ENCODE peak calls at places on chromosome 3, in six cellular contexts. One of them, this sample, is unnamed.

GRCh38 chr3:120858501-120858900 is 49.5 kb upstream of the STXBP5L start:
- DNase-seq in CD8-positive, alpha-beta memory T cell: no peak
- DNase-seq in CD8-positive, alpha-beta T cell: no peak
- DNase-seq in ELR: peak
- DNase-seq in HFFc6: peak
- DNase-seq in naive thymus-derived CD4-positive, alpha-beta T cell: no peak
- DNase-seq in this sample: no peak

GRCh38 chr3:124569761-124570160 is 160.5 kb upstream of the UMPS start:
- DNase-seq in naive thymus-derived CD4-positive, alpha-beta T cell: no peak
- DNase-seq in CD8-positive, alpha-beta T cell: no peak
- DNase-seq in ELR: no peak
- DNase-seq in CD8-positive, alpha-beta memory T cell: no peak
- DNase-seq in HFFc6: no peak
- DNase-seq in this sample: no peak

GRCh38 chr3:100277255-100277800 is 16.5 kb downstream of the TBC1D23 start:
- DNase-seq in HFFc6: no peak
- DNase-seq in CD8-positive, alpha-beta memory T cell: no peak
- DNase-seq in naive thymus-derived CD4-positive, alpha-beta T cell: no peak
- DNase-seq in ELR: no peak
- DNase-seq in CD8-positive, alpha-beta T cell: no peak
- DNase-seq in this sample: no peak

GRCh38 chr3:57729339-57730039 is 26.6 kb upstream of the SLMAP start:
- DNase-seq in CD8-positive, alpha-beta memory T cell: no peak
- DNase-seq in naive thymus-derived CD4-positive, alpha-beta T cell: no peak
- DNase-seq in ELR: no peak
- DNase-seq in HFFc6: peak
- DNase-seq in CD8-positive, alpha-beta T cell: no peak
- DNase-seq in this sample: peak

GRCh38 chr3:163384383-163384782 is 1693.9 kb downstream of the SI start:
- DNase-seq in ELR: peak
- DNase-seq in HFFc6: no peak
- DNase-seq in CD8-positive, alpha-beta memory T cell: no peak
- DNase-seq in CD8-positive, alpha-beta T cell: no peak
- DNase-seq in naive thymus-derived CD4-positive, alpha-beta T cell: no peak
- DNase-seq in this sample: no peak

GRCh38 chr3:45110185-45110833 is 35.9 kb downstream of the CDCP1 start:
- DNase-seq in HFFc6: no peak
- DNase-seq in naive thymus-derived CD4-positive, alpha-beta T cell: peak
- DNase-seq in CD8-positive, alpha-beta memory T cell: peak
- DNase-seq in CD8-positive, alpha-beta T cell: peak
- DNase-seq in ELR: no peak
- DNase-seq in this sample: no peak

GRCh38 chr3:176078916-176079315 is 1118.4 kb downstream of the TBL1XR1 start:
- DNase-seq in CD8-positive, alpha-beta T cell: no peak
- DNase-seq in CD8-positive, alpha-beta memory T cell: no peak
- DNase-seq in ELR: no peak
- DNase-seq in naive thymus-derived CD4-positive, alpha-beta T cell: no peak
- DNase-seq in HFFc6: peak
- DNase-seq in this sample: no peak

GRCh38 chr3:195416795-195417194 is 26.0 kb downstream of the ACAP2 start:
- DNase-seq in HFFc6: no peak
- DNase-seq in CD8-positive, alpha-beta T cell: no peak
- DNase-seq in CD8-positive, alpha-beta memory T cell: no peak
- DNase-seq in ELR: peak
- DNase-seq in naive thymus-derived CD4-positive, alpha-beta T cell: no peak
- DNase-seq in this sample: no peak

GRCh38 chr3:190970560-190970959 is 108.1 kb upstream of the GMNC start:
- DNase-seq in naive thymus-derived CD4-positive, alpha-beta T cell: no peak
- DNase-seq in ELR: no peak
- DNase-seq in HFFc6: no peak
- DNase-seq in CD8-positive, alpha-beta memory T cell: no peak
- DNase-seq in CD8-positive, alpha-beta T cell: no peak
- DNase-seq in this sample: no peak

GRCh38 chr3:183828538-183828870 is 3.1 kb upstream of the MAP6D1 start:
- DNase-seq in CD8-positive, alpha-beta memory T cell: no peak
- DNase-seq in HFFc6: no peak
- DNase-seq in CD8-positive, alpha-beta T cell: no peak
- DNase-seq in ELR: no peak
- DNase-seq in naive thymus-derived CD4-positive, alpha-beta T cell: no peak
- DNase-seq in this sample: no peak

GRCh38 chr3:185021326-185021725 is 131.5 kb downstream of the C3orf70 start:
- DNase-seq in HFFc6: peak
- DNase-seq in CD8-positive, alpha-beta T cell: no peak
- DNase-seq in CD8-positive, alpha-beta memory T cell: no peak
- DNase-seq in naive thymus-derived CD4-positive, alpha-beta T cell: no peak
- DNase-seq in ELR: no peak
- DNase-seq in this sample: no peak

GRCh38 chr3:100107227-100107626 is 7.1 kb downstream of the FILIP1L start:
- DNase-seq in naive thymus-derived CD4-positive, alpha-beta T cell: no peak
- DNase-seq in ELR: peak
- DNase-seq in CD8-positive, alpha-beta memory T cell: no peak
- DNase-seq in CD8-positive, alpha-beta T cell: no peak
- DNase-seq in HFFc6: peak
- DNase-seq in this sample: peak

GRCh38 chr3:48047841-48048456 is 31.7 kb upstream of the MAP4 start:
- DNase-seq in CD8-positive, alpha-beta T cell: no peak
- DNase-seq in CD8-positive, alpha-beta memory T cell: no peak
- DNase-seq in HFFc6: no peak
- DNase-seq in ELR: no peak
- DNase-seq in naive thymus-derived CD4-positive, alpha-beta T cell: no peak
- DNase-seq in this sample: peak

GRCh38 chr3:107660316-107660976 is 137.7 kb downstream of the BBX start:
- DNase-seq in naive thymus-derived CD4-positive, alpha-beta T cell: no peak
- DNase-seq in ELR: peak
- DNase-seq in CD8-positive, alpha-beta T cell: no peak
- DNase-seq in CD8-positive, alpha-beta memory T cell: peak
- DNase-seq in HFFc6: peak
- DNase-seq in this sample: peak

GRCh38 chr3:135982922-135983581 is 17.5 kb downstream of the PPP2R3A start:
- DNase-seq in naive thymus-derived CD4-positive, alpha-beta T cell: no peak
- DNase-seq in CD8-positive, alpha-beta memory T cell: no peak
- DNase-seq in HFFc6: peak
- DNase-seq in CD8-positive, alpha-beta T cell: no peak
- DNase-seq in ELR: peak
- DNase-seq in this sample: no peak

GRCh38 chr3:24680214-24680967 is 185.7 kb upstream of the THRB start:
- DNase-seq in ELR: peak
- DNase-seq in CD8-positive, alpha-beta memory T cell: no peak
- DNase-seq in naive thymus-derived CD4-positive, alpha-beta T cell: peak
- DNase-seq in HFFc6: no peak
- DNase-seq in CD8-positive, alpha-beta T cell: no peak
- DNase-seq in this sample: no peak

GRCh38 chr3:196868297-196868661 is 559 bp downstream of the SENP5 start:
- DNase-seq in ELR: peak
- DNase-seq in CD8-positive, alpha-beta T cell: peak
- DNase-seq in HFFc6: no peak
- DNase-seq in CD8-positive, alpha-beta memory T cell: no peak
- DNase-seq in naive thymus-derived CD4-positive, alpha-beta T cell: no peak
- DNase-seq in this sample: no peak

GRCh38 chr3:139318826-139319225 is 25.0 kb upstream of the MRPS22 start:
- DNase-seq in CD8-positive, alpha-beta T cell: no peak
- DNase-seq in ELR: no peak
- DNase-seq in HFFc6: no peak
- DNase-seq in naive thymus-derived CD4-positive, alpha-beta T cell: no peak
- DNase-seq in CD8-positive, alpha-beta memory T cell: no peak
- DNase-seq in this sample: no peak

GRCh38 chr3:47715928-47716327 is 65.8 kb downstream of the SMARCC1 start:
- DNase-seq in naive thymus-derived CD4-positive, alpha-beta T cell: no peak
- DNase-seq in HFFc6: peak
- DNase-seq in ELR: peak
- DNase-seq in CD8-positive, alpha-beta memory T cell: no peak
- DNase-seq in CD8-positive, alpha-beta T cell: no peak
- DNase-seq in this sample: peak

GRCh38 chr3:43178891-43179366 is 73.0 kb upstream of the POMGNT2 start:
- DNase-seq in naive thymus-derived CD4-positive, alpha-beta T cell: no peak
- DNase-seq in ELR: peak
- DNase-seq in HFFc6: peak
- DNase-seq in CD8-positive, alpha-beta T cell: no peak
- DNase-seq in CD8-positive, alpha-beta memory T cell: no peak
- DNase-seq in this sample: peak

GRCh38 chr3:61136191-61136590 is 115.1 kb downstream of the FHIT start:
- DNase-seq in ELR: no peak
- DNase-seq in HFFc6: no peak
- DNase-seq in naive thymus-derived CD4-positive, alpha-beta T cell: no peak
- DNase-seq in CD8-positive, alpha-beta memory T cell: no peak
- DNase-seq in CD8-positive, alpha-beta T cell: no peak
- DNase-seq in this sample: no peak

GRCh38 chr3:196177567-196177966 is 33.6 kb downstream of the ZDHHC19 start:
- DNase-seq in CD8-positive, alpha-beta T cell: no peak
- DNase-seq in HFFc6: no peak
- DNase-seq in ELR: no peak
- DNase-seq in naive thymus-derived CD4-positive, alpha-beta T cell: no peak
- DNase-seq in CD8-positive, alpha-beta memory T cell: no peak
- DNase-seq in this sample: no peak

GRCh38 chr3:414063-414462 is 217.5 kb downstream of the CHL1 start:
- DNase-seq in naive thymus-derived CD4-positive, alpha-beta T cell: no peak
- DNase-seq in ELR: peak
- DNase-seq in HFFc6: no peak
- DNase-seq in CD8-positive, alpha-beta T cell: no peak
- DNase-seq in CD8-positive, alpha-beta memory T cell: no peak
- DNase-seq in this sample: no peak

GRCh38 chr3:15955968-15956367 is 158.2 kb upstream of the ANKRD28 start:
- DNase-seq in ELR: no peak
- DNase-seq in CD8-positive, alpha-beta memory T cell: no peak
- DNase-seq in naive thymus-derived CD4-positive, alpha-beta T cell: no peak
- DNase-seq in HFFc6: no peak
- DNase-seq in CD8-positive, alpha-beta T cell: no peak
- DNase-seq in this sample: no peak

GRCh38 chr3:157128771-157129671 is 30.9 kb downstream of the CCNL1 start:
- DNase-seq in ELR: peak
- DNase-seq in HFFc6: peak
- DNase-seq in CD8-positive, alpha-beta T cell: peak
- DNase-seq in naive thymus-derived CD4-positive, alpha-beta T cell: peak
- DNase-seq in CD8-positive, alpha-beta memory T cell: no peak
- DNase-seq in this sample: peak

GRCh38 chr3:5218815-5219214 is 31.3 kb downstream of the EDEM1 start:
- DNase-seq in ELR: no peak
- DNase-seq in CD8-positive, alpha-beta memory T cell: no peak
- DNase-seq in naive thymus-derived CD4-positive, alpha-beta T cell: no peak
- DNase-seq in HFFc6: no peak
- DNase-seq in CD8-positive, alpha-beta T cell: no peak
- DNase-seq in this sample: no peak

GRCh38 chr3:127170794-127171193 is 22.1 kb upstream of the PRR23E start:
- DNase-seq in ELR: peak
- DNase-seq in naive thymus-derived CD4-positive, alpha-beta T cell: no peak
- DNase-seq in CD8-positive, alpha-beta T cell: no peak
- DNase-seq in HFFc6: peak
- DNase-seq in CD8-positive, alpha-beta memory T cell: no peak
- DNase-seq in this sample: no peak

GRCh38 chr3:193470710-193471109 is 84.0 kb downstream of the ATP13A4 start:
- DNase-seq in HFFc6: no peak
- DNase-seq in naive thymus-derived CD4-positive, alpha-beta T cell: no peak
- DNase-seq in CD8-positive, alpha-beta memory T cell: no peak
- DNase-seq in CD8-positive, alpha-beta T cell: no peak
- DNase-seq in ELR: no peak
- DNase-seq in this sample: no peak

GRCh38 chr3:38827791-38828190 is 11.8 kb upstream of the SCN10A start:
- DNase-seq in CD8-positive, alpha-beta T cell: no peak
- DNase-seq in HFFc6: no peak
- DNase-seq in naive thymus-derived CD4-positive, alpha-beta T cell: no peak
- DNase-seq in CD8-positive, alpha-beta memory T cell: no peak
- DNase-seq in ELR: no peak
- DNase-seq in this sample: no peak

GRCh38 chr3:186530415-186530814 is 13.8 kb downstream of the CRYGS start:
- DNase-seq in HFFc6: no peak
- DNase-seq in ELR: no peak
- DNase-seq in CD8-positive, alpha-beta T cell: no peak
- DNase-seq in CD8-positive, alpha-beta memory T cell: no peak
- DNase-seq in naive thymus-derived CD4-positive, alpha-beta T cell: no peak
- DNase-seq in this sample: no peak

GRCh38 chr3:88150771-88151170 is 1.0 kb downstream of the C3orf38 start:
- DNase-seq in CD8-positive, alpha-beta T cell: no peak
- DNase-seq in CD8-positive, alpha-beta memory T cell: no peak
- DNase-seq in ELR: no peak
- DNase-seq in naive thymus-derived CD4-positive, alpha-beta T cell: no peak
- DNase-seq in HFFc6: no peak
- DNase-seq in this sample: no peak

GRCh38 chr3:132256984-132257383 is 60.2 kb upstream of the ACP3 start:
- DNase-seq in HFFc6: no peak
- DNase-seq in naive thymus-derived CD4-positive, alpha-beta T cell: no peak
- DNase-seq in ELR: peak
- DNase-seq in CD8-positive, alpha-beta T cell: no peak
- DNase-seq in CD8-positive, alpha-beta memory T cell: no peak
- DNase-seq in this sample: peak

GRCh38 chr3:17985658-17986392 is 243.4 kb upstream of the TBC1D5 start:
- DNase-seq in HFFc6: no peak
- DNase-seq in ELR: no peak
- DNase-seq in naive thymus-derived CD4-positive, alpha-beta T cell: no peak
- DNase-seq in CD8-positive, alpha-beta T cell: no peak
- DNase-seq in CD8-positive, alpha-beta memory T cell: no peak
- DNase-seq in this sample: no peak

GRCh38 chr3:170865209-170866094 is 4.5 kb downstream of the RPL22L1 start:
- DNase-seq in naive thymus-derived CD4-positive, alpha-beta T cell: no peak
- DNase-seq in CD8-positive, alpha-beta T cell: no peak
- DNase-seq in CD8-positive, alpha-beta memory T cell: no peak
- DNase-seq in HFFc6: no peak
- DNase-seq in ELR: peak
- DNase-seq in this sample: no peak

GRCh38 chr3:140276698-140277097 is 341.7 kb downstream of the CLSTN2 start:
- DNase-seq in CD8-positive, alpha-beta T cell: no peak
- DNase-seq in HFFc6: no peak
- DNase-seq in naive thymus-derived CD4-positive, alpha-beta T cell: no peak
- DNase-seq in ELR: peak
- DNase-seq in CD8-positive, alpha-beta memory T cell: no peak
- DNase-seq in this sample: no peak

GRCh38 chr3:187773233-187773962 is 28.1 kb upstream of the BCL6 start:
- DNase-seq in HFFc6: no peak
- DNase-seq in naive thymus-derived CD4-positive, alpha-beta T cell: no peak
- DNase-seq in ELR: no peak
- DNase-seq in CD8-positive, alpha-beta memory T cell: no peak
- DNase-seq in CD8-positive, alpha-beta T cell: no peak
- DNase-seq in this sample: peak

GRCh38 chr3:69439683-69440270 is 53.9 kb upstream of the FRMD4B start:
- DNase-seq in CD8-positive, alpha-beta T cell: no peak
- DNase-seq in HFFc6: no peak
- DNase-seq in CD8-positive, alpha-beta memory T cell: no peak
- DNase-seq in ELR: peak
- DNase-seq in naive thymus-derived CD4-positive, alpha-beta T cell: no peak
- DNase-seq in this sample: no peak

GRCh38 chr3:71062037-71062919 is 521.2 kb downstream of the FOXP1 start:
- DNase-seq in CD8-positive, alpha-beta memory T cell: no peak
- DNase-seq in ELR: peak
- DNase-seq in naive thymus-derived CD4-positive, alpha-beta T cell: no peak
- DNase-seq in CD8-positive, alpha-beta T cell: no peak
- DNase-seq in HFFc6: no peak
- DNase-seq in this sample: no peak

GRCh38 chr3:152272771-152273242 is 4.1 kb downstream of the MBNL1 start:
- DNase-seq in HFFc6: peak
- DNase-seq in ELR: peak
- DNase-seq in CD8-positive, alpha-beta T cell: no peak
- DNase-seq in naive thymus-derived CD4-positive, alpha-beta T cell: no peak
- DNase-seq in CD8-positive, alpha-beta memory T cell: no peak
- DNase-seq in this sample: peak

GRCh38 chr3:17194116-17194515 is 309.4 kb downstream of the PLCL2 start:
- DNase-seq in ELR: no peak
- DNase-seq in naive thymus-derived CD4-positive, alpha-beta T cell: no peak
- DNase-seq in HFFc6: no peak
- DNase-seq in CD8-positive, alpha-beta memory T cell: no peak
- DNase-seq in CD8-positive, alpha-beta T cell: no peak
- DNase-seq in this sample: no peak